ENCODE peak calls at places on chromosomes 2 and 18, in six cellular contexts. M is substantia nigra; F is skeletal muscle cell; Z is stimulated activated CD4-positive, alpha-beta T cell treated with anti-CD3 and anti-CD28 coated beads, Interleukin-12 subunit alpha, Interleukin-12 subunit beta, amount 100 ng/mL, for 24 hours; H is upper lobe of right lung; S is lower lobe of right lung. C is an unnamed sample.

GRCh38 chr2:99928472-99929053 is 213.8 kb downstream of the AFF3 start:
- DNase-seq in M (no peak), F (no peak), Z (no peak), H (no peak), S (no peak), C (no peak)

GRCh38 chr2:46252891-46253659 is 44.1 kb upstream of the EPAS1 start:
- DNase-seq in M (no peak), F (no peak), Z (no peak), H (no peak), S (no peak), C (no peak)

GRCh38 chr18:49638891-49639557 is 77.2 kb downstream of the LIPG start:
- DNase-seq in M (no peak), F (no peak), Z (no peak), H (no peak), S (no peak), C (no peak)

GRCh38 chr18:13279181-13280065 is 60.9 kb downstream of the LDLRAD4 start:
- DNase-seq in M (no peak), F (no peak), Z (peak), H (peak), S (no peak), C (no peak)

GRCh38 chr2:11914455-11914854 is 168.0 kb downstream of the LPIN1 start:
- DNase-seq in M (no peak), F (peak), Z (no peak), H (no peak), S (no peak), C (no peak)

GRCh38 chr2:114862234-114862633 is 419.8 kb downstream of the DPP10 start:
- DNase-seq in M (no peak), F (no peak), Z (no peak), H (no peak), S (no peak), C (no peak)

GRCh38 chr2:27720004-27720551 is 51.4 kb upstream of the MRPL33 start:
- DNase-seq in M (no peak), F (peak), Z (peak), H (no peak), S (no peak), C (peak)

GRCh38 chr2:138455691-138456090 is 45.9 kb upstream of the SPOPL start:
- DNase-seq in M (no peak), F (no peak), Z (no peak), H (no peak), S (no peak), C (no peak)

GRCh38 chr18:63131106-63131943 is 188.2 kb downstream of the BCL2 start:
- DNase-seq in M (peak), F (peak), Z (peak), H (no peak), S (no peak), C (no peak)

GRCh38 chr2:127516031-127516430 is 10.3 kb downstream of the IWS1 start:
- DNase-seq in M (peak), F (no peak), Z (no peak), H (peak), S (peak), C (no peak)

GRCh38 chr2:241514545-241514944 is 6.2 kb upstream of the STK25 start:
- DNase-seq in M (no peak), F (no peak), Z (no peak), H (no peak), S (no peak), C (no peak)

GRCh38 chr2:180196419-180196977 is 189.4 kb upstream of the CWC22 start:
- DNase-seq in M (no peak), F (no peak), Z (no peak), H (no peak), S (no peak), C (no peak)

GRCh38 chr2:5020451-5020850 is 671.7 kb upstream of the SOX11 start:
- DNase-seq in M (no peak), F (no peak), Z (no peak), H (no peak), S (no peak), C (no peak)

GRCh38 chr2:194745532-194746146 is 911.4 kb upstream of the SLC39A10 start:
- DNase-seq in M (no peak), F (no peak), Z (no peak), H (no peak), S (no peak), C (no peak)

GRCh38 chr18:45920367-45920766 is 46.8 kb downstream of the EPG5 start:
- DNase-seq in M (peak), F (peak), Z (no peak), H (peak), S (peak), C (peak)

GRCh38 chr2:217289909-217290283 is 430.0 kb upstream of the TNP1 start:
- DNase-seq in M (no peak), F (no peak), Z (no peak), H (no peak), S (no peak), C (no peak)

GRCh38 chr2:25198209-25198525 is 29.8 kb upstream of the POMC start:
- DNase-seq in M (no peak), F (no peak), Z (no peak), H (no peak), S (no peak), C (no peak)

GRCh38 chr2:129256642-129257041 is 722.8 kb upstream of the RAB6C start:
- DNase-seq in M (no peak), F (no peak), Z (no peak), H (no peak), S (no peak), C (no peak)

GRCh38 chr2:105321875-105322646 is 7.5 kb downstream of the TGFBRAP1 start:
- DNase-seq in M (no peak), F (no peak), Z (no peak), H (no peak), S (no peak), C (no peak)

GRCh38 chr2:58428286-58428552 is 187.1 kb upstream of the FANCL start:
- DNase-seq in M (no peak), F (no peak), Z (no peak), H (no peak), S (peak), C (no peak)

GRCh38 chr18:66951750-66952149 is 347.9 kb upstream of the CDH19 start:
- DNase-seq in M (no peak), F (no peak), Z (no peak), H (no peak), S (no peak), C (no peak)

GRCh38 chr2:128534688-128535392 is 216.2 kb upstream of the HS6ST1 start:
- DNase-seq in M (no peak), F (no peak), Z (no peak), H (no peak), S (no peak), C (no peak)

GRCh38 chr2:106537047-106537446 is 49.9 kb downstream of the CD8B2 start:
- DNase-seq in M (no peak), F (no peak), Z (no peak), H (no peak), S (peak), C (no peak)

GRCh38 chr2:48016620-48017019 is 110.3 kb upstream of the FBXO11 start:
- DNase-seq in M (no peak), F (no peak), Z (no peak), H (no peak), S (no peak), C (no peak)

GRCh38 chr2:26687328-26687727 is 5.2 kb upstream of the KCNK3 start:
- DNase-seq in M (no peak), F (no peak), Z (no peak), H (no peak), S (no peak), C (no peak)

GRCh38 chr2:25692737-25693445 is 19.5 kb upstream of the DTNB start:
- DNase-seq in M (no peak), F (no peak), Z (no peak), H (peak), S (no peak), C (no peak)

GRCh38 chr2:99140056-99140859 is 1.2 kb upstream of the C2orf15 start:
- DNase-seq in M (no peak), F (no peak), Z (no peak), H (no peak), S (no peak), C (no peak)

GRCh38 chr2:181170256-181170655 is 189.9 kb downstream of the UBE2E3 start:
- DNase-seq in M (no peak), F (no peak), Z (no peak), H (no peak), S (no peak), C (no peak)

GRCh38 chr18:38493991-38494559 is 928.5 kb upstream of the CELF4 start:
- DNase-seq in M (no peak), F (no peak), Z (no peak), H (no peak), S (no peak), C (no peak)

GRCh38 chr18:51235011-51235789 is 37.7 kb upstream of the MEX3C start:
- DNase-seq in M (no peak), F (no peak), Z (peak), H (no peak), S (no peak), C (no peak)

GRCh38 chr2:238786792-238787490 is 60.9 kb upstream of the TWIST2 start:
- DNase-seq in M (no peak), F (no peak), Z (no peak), H (no peak), S (no peak), C (no peak)

GRCh38 chr2:218981390-218982311 is 3.3 kb downstream of the FEV start:
- DNase-seq in M (no peak), F (no peak), Z (no peak), H (peak), S (no peak), C (peak)

C was measured in RWPE2.